ENCODE peak calls at places on chromosomes 4 and X, in eight cellular contexts. H is stimulated activated CD4-positive, alpha-beta T cell treated with anti-CD3 and anti-CD28 coated beads, Interleukin-4, amount 100 ng/mL, for 1 hour; A is D341Med; E is mucosa of gallbladder; P is activated T-helper 1 cell treated with Interleukin-2 at 50 U/mL for 16 hours; N is CD4-positive, alpha-beta memory T cell; K is AG20443; G is PC-3. R is an unnamed sample.

GRCh38 chr4:157840630-157841029 is 332.2 kb downstream of the GASK1B start:
- DNase-seq in K (no peak), A (no peak), P (no peak), E (no peak), N (no peak), G (no peak), H (no peak), R (no peak)

GRCh38 chr4:69383281-69383680 is 103.0 kb downstream of the UGT2B28 start:
- DNase-seq in E (no peak), G (no peak), P (no peak), K (no peak), H (no peak), A (no peak), N (no peak), R (no peak)

GRCh38 chr4:52560844-52561280 is 98.2 kb downstream of the USP46 start:
- DNase-seq in N (no peak), H (no peak), E (no peak), P (no peak), K (peak; percentile 19), A (no peak), G (no peak), R (no peak)

GRCh38 chr4:148962539-148963290 is 520.5 kb upstream of the NR3C2 start:
- DNase-seq in G (peak; percentile 73), E (no peak), H (no peak), N (no peak), A (no peak), P (no peak), K (no peak), R (peak; percentile 43)

GRCh38 chrX:10175317-10175871 is 18.6 kb downstream of the CLCN4 start:
- DNase-seq in K (peak; percentile 53), G (no peak), A (no peak), H (no peak), N (no peak), E (no peak), P (no peak), R (peak; percentile 47)

GRCh38 chr4:83658806-83659205 is 122.9 kb downstream of the GPAT3 start:
- DNase-seq in N (no peak), G (no peak), E (no peak), A (no peak), K (peak; percentile 51), H (no peak), P (no peak), R (no peak)

GRCh38 chr4:175646802-175647201 is 165.3 kb downstream of the GPM6A start:
- DNase-seq in H (no peak), P (no peak), E (no peak), K (no peak), N (no peak), A (no peak), G (no peak), R (no peak)

GRCh38 chrX:73903941-73904340 is 340.9 kb downstream of the CHIC1 start:
- DNase-seq in K (no peak), P (no peak), A (no peak), E (no peak), N (no peak), G (no peak), H (no peak), R (no peak)

GRCh38 chrX:70201732-70202131 is 24.4 kb downstream of the DGAT2L6 start:
- DNase-seq in A (no peak), P (no peak), E (no peak), H (no peak), G (no peak), K (no peak), N (no peak), R (no peak)

GRCh38 chrX:143633530-143634372 is 2.1 kb downstream of the SLITRK4 start:
- DNase-seq in N (no peak), A (peak; percentile 37), K (peak; percentile 3), H (no peak), E (no peak), G (peak; percentile 17), P (no peak), R (no peak)

GRCh38 chr4:125736057-125736456 is 421.3 kb downstream of the FAT4 start:
- DNase-seq in G (peak; percentile 44), K (peak; percentile 9), N (no peak), H (no peak), P (no peak), E (no peak), A (no peak), R (peak; percentile 36)

GRCh38 chr4:2907706-2908293 is 55.4 kb downstream of the NOP14 start:
- DNase-seq in E (peak; percentile 62), A (no peak), K (no peak), P (no peak), N (no peak), H (no peak), G (peak; percentile 68), R (no peak)